ENCODE peak calls at places on chromosome 3, in nine cellular contexts. One of them, this sample, is unnamed.

GRCh38 chr3:147360936-147361670 is 45.2 kb downstream of the ZIC4 start:
- DNase-seq in GM18507: no peak
- DNase-seq in T follicular helper cell: no peak
- DNase-seq in choroid plexus epithelial cell: peak
- DNase-seq in cardiac fibroblast: no peak
- DNase-seq in HuH-7: no peak
- DNase-seq in HepG2: no peak
- DNase-seq in ovary: no peak
- DNase-seq in activated CD8-positive, alpha-beta memory T cell treated with anti-CD3 and anti-CD28 coated beads for 24 hours: no peak
- DNase-seq in this sample: no peak

GRCh38 chr3:10357592-10358308 is 36.8 kb upstream of the SEC13 start:
- DNase-seq in HepG2: no peak
- DNase-seq in T follicular helper cell: no peak
- DNase-seq in GM18507: no peak
- DNase-seq in HuH-7: no peak
- DNase-seq in cardiac fibroblast: peak
- DNase-seq in choroid plexus epithelial cell: peak
- DNase-seq in activated CD8-positive, alpha-beta memory T cell treated with anti-CD3 and anti-CD28 coated beads for 24 hours: no peak
- DNase-seq in ovary: no peak
- DNase-seq in this sample: no peak

GRCh38 chr3:129950318-129951046 is 24.0 kb upstream of the TRH start:
- DNase-seq in HuH-7: no peak
- DNase-seq in GM18507: no peak
- DNase-seq in choroid plexus epithelial cell: no peak
- DNase-seq in HepG2: no peak
- DNase-seq in cardiac fibroblast: no peak
- DNase-seq in activated CD8-positive, alpha-beta memory T cell treated with anti-CD3 and anti-CD28 coated beads for 24 hours: no peak
- DNase-seq in T follicular helper cell: no peak
- DNase-seq in ovary: no peak
- DNase-seq in this sample: no peak

GRCh38 chr3:120143676-120144075 is 49.4 kb upstream of the GSK3B start:
- DNase-seq in GM18507: no peak
- DNase-seq in HepG2: no peak
- DNase-seq in choroid plexus epithelial cell: no peak
- DNase-seq in ovary: no peak
- DNase-seq in activated CD8-positive, alpha-beta memory T cell treated with anti-CD3 and anti-CD28 coated beads for 24 hours: no peak
- DNase-seq in T follicular helper cell: no peak
- DNase-seq in cardiac fibroblast: no peak
- DNase-seq in HuH-7: no peak
- DNase-seq in this sample: no peak

GRCh38 chr3:174387736-174388135 is 471.4 kb upstream of the NAALADL2 start:
- DNase-seq in activated CD8-positive, alpha-beta memory T cell treated with anti-CD3 and anti-CD28 coated beads for 24 hours: no peak
- DNase-seq in T follicular helper cell: no peak
- DNase-seq in GM18507: no peak
- DNase-seq in ovary: no peak
- DNase-seq in HepG2: no peak
- DNase-seq in cardiac fibroblast: no peak
- DNase-seq in HuH-7: no peak
- DNase-seq in choroid plexus epithelial cell: no peak
- DNase-seq in this sample: no peak

GRCh38 chr3:130316164-130316563 is 29.3 kb upstream of the COL6A5 start:
- DNase-seq in GM18507: no peak
- DNase-seq in HepG2: no peak
- DNase-seq in activated CD8-positive, alpha-beta memory T cell treated with anti-CD3 and anti-CD28 coated beads for 24 hours: no peak
- DNase-seq in T follicular helper cell: no peak
- DNase-seq in ovary: no peak
- DNase-seq in choroid plexus epithelial cell: peak
- DNase-seq in cardiac fibroblast: peak
- DNase-seq in HuH-7: no peak
- DNase-seq in this sample: no peak

GRCh38 chr3:157542711-157543485 is 39.7 kb upstream of the VEPH1 start:
- DNase-seq in ovary: peak
- DNase-seq in activated CD8-positive, alpha-beta memory T cell treated with anti-CD3 and anti-CD28 coated beads for 24 hours: no peak
- DNase-seq in GM18507: no peak
- DNase-seq in HepG2: no peak
- DNase-seq in choroid plexus epithelial cell: peak
- DNase-seq in T follicular helper cell: no peak
- DNase-seq in HuH-7: peak
- DNase-seq in cardiac fibroblast: peak
- DNase-seq in this sample: no peak

GRCh38 chr3:11820540-11821041 is 26.1 kb downstream of the TAMM41 start:
- DNase-seq in GM18507: no peak
- DNase-seq in HuH-7: no peak
- DNase-seq in choroid plexus epithelial cell: peak
- DNase-seq in activated CD8-positive, alpha-beta memory T cell treated with anti-CD3 and anti-CD28 coated beads for 24 hours: no peak
- DNase-seq in HepG2: no peak
- DNase-seq in T follicular helper cell: no peak
- DNase-seq in ovary: peak
- DNase-seq in cardiac fibroblast: peak
- DNase-seq in this sample: peak

GRCh38 chr3:53255775-53256703 is at the start of gene TKT:
- DNase-seq in GM18507: peak
- DNase-seq in cardiac fibroblast: peak
- DNase-seq in HepG2: peak
- DNase-seq in T follicular helper cell: peak
- DNase-seq in HuH-7: peak
- DNase-seq in activated CD8-positive, alpha-beta memory T cell treated with anti-CD3 and anti-CD28 coated beads for 24 hours: peak
- DNase-seq in choroid plexus epithelial cell: peak
- DNase-seq in ovary: peak
- DNase-seq in this sample: peak

GRCh38 chr3:50428007-50428633 is 68.8 kb upstream of the TMEM115 start:
- DNase-seq in ovary: no peak
- DNase-seq in T follicular helper cell: no peak
- DNase-seq in GM18507: no peak
- DNase-seq in HuH-7: no peak
- DNase-seq in cardiac fibroblast: no peak
- DNase-seq in HepG2: no peak
- DNase-seq in activated CD8-positive, alpha-beta memory T cell treated with anti-CD3 and anti-CD28 coated beads for 24 hours: no peak
- DNase-seq in choroid plexus epithelial cell: peak
- DNase-seq in this sample: no peak

GRCh38 chr3:119944091-119944490 is 150.2 kb downstream of the GSK3B start:
- DNase-seq in T follicular helper cell: no peak
- DNase-seq in choroid plexus epithelial cell: no peak
- DNase-seq in GM18507: peak
- DNase-seq in activated CD8-positive, alpha-beta memory T cell treated with anti-CD3 and anti-CD28 coated beads for 24 hours: no peak
- DNase-seq in cardiac fibroblast: no peak
- DNase-seq in HuH-7: no peak
- DNase-seq in ovary: no peak
- DNase-seq in HepG2: no peak
- DNase-seq in this sample: no peak

GRCh38 chr3:120419797-120420196 is 31.0 kb downstream of the FSTL1 start:
- DNase-seq in HepG2: no peak
- DNase-seq in ovary: no peak
- DNase-seq in T follicular helper cell: no peak
- DNase-seq in cardiac fibroblast: peak
- DNase-seq in activated CD8-positive, alpha-beta memory T cell treated with anti-CD3 and anti-CD28 coated beads for 24 hours: no peak
- DNase-seq in HuH-7: no peak
- DNase-seq in choroid plexus epithelial cell: no peak
- DNase-seq in GM18507: no peak
- DNase-seq in this sample: no peak

GRCh38 chr3:57840445-57840844 is 84.3 kb downstream of the SLMAP start:
- DNase-seq in HepG2: no peak
- DNase-seq in choroid plexus epithelial cell: no peak
- DNase-seq in cardiac fibroblast: no peak
- DNase-seq in activated CD8-positive, alpha-beta memory T cell treated with anti-CD3 and anti-CD28 coated beads for 24 hours: no peak
- DNase-seq in T follicular helper cell: no peak
- DNase-seq in HuH-7: no peak
- DNase-seq in ovary: no peak
- DNase-seq in GM18507: no peak
- DNase-seq in this sample: no peak

GRCh38 chr3:193490989-193491388 is 63.7 kb downstream of the ATP13A4 start:
- DNase-seq in HepG2: no peak
- DNase-seq in HuH-7: no peak
- DNase-seq in choroid plexus epithelial cell: no peak
- DNase-seq in cardiac fibroblast: no peak
- DNase-seq in T follicular helper cell: no peak
- DNase-seq in activated CD8-positive, alpha-beta memory T cell treated with anti-CD3 and anti-CD28 coated beads for 24 hours: no peak
- DNase-seq in GM18507: no peak
- DNase-seq in ovary: no peak
- DNase-seq in this sample: no peak

GRCh38 chr3:43584043-43584826 is 37.6 kb downstream of the ANO10 start:
- DNase-seq in cardiac fibroblast: peak
- DNase-seq in ovary: no peak
- DNase-seq in GM18507: no peak
- DNase-seq in HuH-7: no peak
- DNase-seq in T follicular helper cell: no peak
- DNase-seq in choroid plexus epithelial cell: peak
- DNase-seq in activated CD8-positive, alpha-beta memory T cell treated with anti-CD3 and anti-CD28 coated beads for 24 hours: no peak
- DNase-seq in HepG2: no peak
- DNase-seq in this sample: no peak

GRCh38 chr3:56851966-56852884 is 50.5 kb upstream of the ARHGEF3 start:
- DNase-seq in activated CD8-positive, alpha-beta memory T cell treated with anti-CD3 and anti-CD28 coated beads for 24 hours: no peak
- DNase-seq in HuH-7: no peak
- DNase-seq in HepG2: no peak
- DNase-seq in T follicular helper cell: no peak
- DNase-seq in choroid plexus epithelial cell: peak
- DNase-seq in GM18507: no peak
- DNase-seq in ovary: no peak
- DNase-seq in cardiac fibroblast: peak
- DNase-seq in this sample: no peak

GRCh38 chr3:126269360-126269759 is 87.8 kb downstream of the KLF15 start:
- DNase-seq in choroid plexus epithelial cell: peak
- DNase-seq in activated CD8-positive, alpha-beta memory T cell treated with anti-CD3 and anti-CD28 coated beads for 24 hours: no peak
- DNase-seq in ovary: no peak
- DNase-seq in T follicular helper cell: no peak
- DNase-seq in HepG2: no peak
- DNase-seq in HuH-7: no peak
- DNase-seq in GM18507: no peak
- DNase-seq in cardiac fibroblast: no peak
- DNase-seq in this sample: no peak

GRCh38 chr3:139225551-139225950 is 118.3 kb upstream of the MRPS22 start:
- DNase-seq in ovary: peak
- DNase-seq in T follicular helper cell: no peak
- DNase-seq in activated CD8-positive, alpha-beta memory T cell treated with anti-CD3 and anti-CD28 coated beads for 24 hours: no peak
- DNase-seq in cardiac fibroblast: no peak
- DNase-seq in choroid plexus epithelial cell: no peak
- DNase-seq in HepG2: no peak
- DNase-seq in HuH-7: no peak
- DNase-seq in GM18507: no peak
- DNase-seq in this sample: no peak

GRCh38 chr3:125647318-125648014 is 52.2 kb upstream of the OSBPL11 start:
- DNase-seq in T follicular helper cell: no peak
- DNase-seq in cardiac fibroblast: no peak
- DNase-seq in ovary: no peak
- DNase-seq in HuH-7: no peak
- DNase-seq in GM18507: no peak
- DNase-seq in activated CD8-positive, alpha-beta memory T cell treated with anti-CD3 and anti-CD28 coated beads for 24 hours: no peak
- DNase-seq in HepG2: no peak
- DNase-seq in choroid plexus epithelial cell: no peak
- DNase-seq in this sample: no peak

GRCh38 chr3:190432216-190432615 is 17.5 kb downstream of the TMEM207 start:
- DNase-seq in HepG2: no peak
- DNase-seq in activated CD8-positive, alpha-beta memory T cell treated with anti-CD3 and anti-CD28 coated beads for 24 hours: no peak
- DNase-seq in ovary: no peak
- DNase-seq in cardiac fibroblast: peak
- DNase-seq in T follicular helper cell: no peak
- DNase-seq in HuH-7: no peak
- DNase-seq in GM18507: no peak
- DNase-seq in choroid plexus epithelial cell: peak
- DNase-seq in this sample: no peak

GRCh38 chr3:69342074-69342473 is 43.8 kb downstream of the FRMD4B start:
- DNase-seq in GM18507: no peak
- DNase-seq in HepG2: no peak
- DNase-seq in activated CD8-positive, alpha-beta memory T cell treated with anti-CD3 and anti-CD28 coated beads for 24 hours: no peak
- DNase-seq in HuH-7: no peak
- DNase-seq in cardiac fibroblast: no peak
- DNase-seq in ovary: no peak
- DNase-seq in choroid plexus epithelial cell: no peak
- DNase-seq in T follicular helper cell: no peak
- DNase-seq in this sample: no peak

GRCh38 chr3:126132751-126133511 is 47.5 kb downstream of the ALDH1L1 start:
- DNase-seq in GM18507: no peak
- DNase-seq in HuH-7: peak
- DNase-seq in T follicular helper cell: no peak
- DNase-seq in HepG2: no peak
- DNase-seq in cardiac fibroblast: peak
- DNase-seq in activated CD8-positive, alpha-beta memory T cell treated with anti-CD3 and anti-CD28 coated beads for 24 hours: peak
- DNase-seq in choroid plexus epithelial cell: peak
- DNase-seq in ovary: peak
- DNase-seq in this sample: no peak

GRCh38 chr3:112550859-112551258 is 10.9 kb downstream of the ATG3 start:
- DNase-seq in T follicular helper cell: no peak
- DNase-seq in HepG2: no peak
- DNase-seq in activated CD8-positive, alpha-beta memory T cell treated with anti-CD3 and anti-CD28 coated beads for 24 hours: no peak
- DNase-seq in choroid plexus epithelial cell: no peak
- DNase-seq in ovary: no peak
- DNase-seq in cardiac fibroblast: no peak
- DNase-seq in HuH-7: peak
- DNase-seq in GM18507: no peak
- DNase-seq in this sample: no peak

GRCh38 chr3:157373783-157374182 is 62.9 kb upstream of the PTX3 start:
- DNase-seq in choroid plexus epithelial cell: no peak
- DNase-seq in ovary: no peak
- DNase-seq in activated CD8-positive, alpha-beta memory T cell treated with anti-CD3 and anti-CD28 coated beads for 24 hours: no peak
- DNase-seq in HepG2: no peak
- DNase-seq in GM18507: no peak
- DNase-seq in T follicular helper cell: no peak
- DNase-seq in cardiac fibroblast: no peak
- DNase-seq in HuH-7: no peak
- DNase-seq in this sample: no peak

GRCh38 chr3:12909710-12910109 is 68.3 kb upstream of the RPL32 start:
- DNase-seq in activated CD8-positive, alpha-beta memory T cell treated with anti-CD3 and anti-CD28 coated beads for 24 hours: no peak
- DNase-seq in cardiac fibroblast: no peak
- DNase-seq in T follicular helper cell: no peak
- DNase-seq in choroid plexus epithelial cell: no peak
- DNase-seq in HuH-7: no peak
- DNase-seq in HepG2: no peak
- DNase-seq in ovary: no peak
- DNase-seq in GM18507: no peak
- DNase-seq in this sample: no peak

GRCh38 chr3:35664460-35664919 is 25.2 kb downstream of the ARPP21 start:
- DNase-seq in HepG2: no peak
- DNase-seq in HuH-7: no peak
- DNase-seq in cardiac fibroblast: peak
- DNase-seq in GM18507: no peak
- DNase-seq in activated CD8-positive, alpha-beta memory T cell treated with anti-CD3 and anti-CD28 coated beads for 24 hours: no peak
- DNase-seq in ovary: peak
- DNase-seq in T follicular helper cell: no peak
- DNase-seq in choroid plexus epithelial cell: peak
- DNase-seq in this sample: no peak

GRCh38 chr3:169334994-169335393 is 328.5 kb downstream of the MECOM start:
- DNase-seq in activated CD8-positive, alpha-beta memory T cell treated with anti-CD3 and anti-CD28 coated beads for 24 hours: no peak
- DNase-seq in cardiac fibroblast: no peak
- DNase-seq in ovary: no peak
- DNase-seq in HepG2: no peak
- DNase-seq in choroid plexus epithelial cell: no peak
- DNase-seq in HuH-7: no peak
- DNase-seq in GM18507: no peak
- DNase-seq in T follicular helper cell: no peak
- DNase-seq in this sample: no peak

GRCh38 chr3:126954141-126954845 is 28.6 kb upstream of the PLXNA1 start:
- DNase-seq in ovary: no peak
- DNase-seq in cardiac fibroblast: no peak
- DNase-seq in HuH-7: no peak
- DNase-seq in HepG2: no peak
- DNase-seq in T follicular helper cell: no peak
- DNase-seq in GM18507: no peak
- DNase-seq in choroid plexus epithelial cell: no peak
- DNase-seq in activated CD8-positive, alpha-beta memory T cell treated with anti-CD3 and anti-CD28 coated beads for 24 hours: no peak
- DNase-seq in this sample: no peak

GRCh38 chr3:8085498-8085897 is 416.1 kb upstream of the LMCD1 start:
- DNase-seq in T follicular helper cell: no peak
- DNase-seq in HuH-7: no peak
- DNase-seq in cardiac fibroblast: no peak
- DNase-seq in ovary: no peak
- DNase-seq in HepG2: no peak
- DNase-seq in GM18507: no peak
- DNase-seq in choroid plexus epithelial cell: no peak
- DNase-seq in activated CD8-positive, alpha-beta memory T cell treated with anti-CD3 and anti-CD28 coated beads for 24 hours: no peak
- DNase-seq in this sample: no peak

GRCh38 chr3:154235330-154235729 is 89.0 kb downstream of the DHX36 start:
- DNase-seq in T follicular helper cell: no peak
- DNase-seq in GM18507: no peak
- DNase-seq in cardiac fibroblast: peak
- DNase-seq in HuH-7: no peak
- DNase-seq in activated CD8-positive, alpha-beta memory T cell treated with anti-CD3 and anti-CD28 coated beads for 24 hours: no peak
- DNase-seq in choroid plexus epithelial cell: peak
- DNase-seq in HepG2: no peak
- DNase-seq in ovary: no peak
- DNase-seq in this sample: no peak

GRCh38 chr3:188507244-188507720 is 353.3 kb downstream of the LPP start:
- DNase-seq in HepG2: peak
- DNase-seq in activated CD8-positive, alpha-beta memory T cell treated with anti-CD3 and anti-CD28 coated beads for 24 hours: no peak
- DNase-seq in choroid plexus epithelial cell: peak
- DNase-seq in T follicular helper cell: no peak
- DNase-seq in GM18507: no peak
- DNase-seq in ovary: no peak
- DNase-seq in HuH-7: no peak
- DNase-seq in cardiac fibroblast: peak
- DNase-seq in this sample: no peak

This sample was measured in GM12891.